ENCODE peak calls at places on chromosomes 2 and 18, in six cellular contexts. U, P, Q, Y, J and S are unnamed samples.

GRCh38 chr18:2906522-2907458 is 60.0 kb downstream of the EMILIN2 start:
- DNase-seq in Y (peak), Q (peak), U (no peak), J (peak), P (no peak), S (peak)

GRCh38 chr2:201403904-201404303 is 46.8 kb upstream of the FLACC1 start:
- DNase-seq in U (no peak), Y (no peak), P (no peak), J (no peak), Q (no peak), S (no peak)

GRCh38 chr18:58668897-58669296 is 2.4 kb upstream of the MALT1 start:
- DNase-seq in Y (peak), P (no peak), U (no peak), J (no peak), Q (no peak), S (no peak)

GRCh38 chr18:77207540-77207939 is 42.1 kb upstream of the GALR1 start:
- DNase-seq in J (no peak), Y (peak), Q (no peak), P (no peak), U (no peak), S (peak)

GRCh38 chr18:23578891-23579653 is 7.2 kb downstream of the NPC1 start:
- DNase-seq in U (no peak), Y (no peak), P (no peak), Q (no peak), J (no peak), S (no peak)

GRCh38 chr2:108927936-108928659 is 60.9 kb downstream of the EDAR start:
- DNase-seq in Y (peak), U (no peak), J (peak), P (no peak), Q (peak), S (no peak)

GRCh38 chr2:227703280-227703732 is 14.5 kb downstream of the SLC19A3 start:
- DNase-seq in U (no peak), P (peak), Q (no peak), Y (peak), J (no peak), S (no peak)

GRCh38 chr2:30656079-30656478 is 151.2 kb downstream of the CAPN13 start:
- DNase-seq in J (no peak), U (no peak), P (no peak), Q (no peak), Y (no peak), S (no peak)

GRCh38 chr18:44792456-44793080 is 111.9 kb downstream of the SETBP1 start:
- DNase-seq in Y (no peak), Q (no peak), J (no peak), U (no peak), P (no peak), S (no peak)

GRCh38 chr2:79984476-79984875 is 320.1 kb downstream of the LRRTM1 start:
- DNase-seq in P (no peak), J (no peak), U (no peak), Q (no peak), Y (no peak), S (no peak)

GRCh38 chr2:105464325-105464724 is 65.5 kb upstream of the FHL2 start:
- DNase-seq in P (no peak), Q (no peak), Y (no peak), J (no peak), U (no peak), S (no peak)

GRCh38 chr2:19319698-19320097 is 38.7 kb downstream of the OSR1 start:
- DNase-seq in Q (no peak), Y (no peak), U (no peak), P (no peak), J (no peak), S (no peak)

GRCh38 chr2:45763256-45763655 is 111.8 kb downstream of the PRKCE start:
- DNase-seq in U (no peak), Y (no peak), J (no peak), P (no peak), Q (no peak), S (no peak)

GRCh38 chr2:68135448-68136320 is 22.0 kb upstream of the PNO1 start:
- DNase-seq in P (no peak), J (no peak), Q (peak), U (no peak), Y (no peak), S (no peak)

GRCh38 chr2:62569907-62570793 is 64.2 kb upstream of the TMEM17 start:
- DNase-seq in J (no peak), Y (peak), U (no peak), P (no peak), Q (no peak), S (no peak)

GRCh38 chr2:100767224-100767653 is 52.7 kb upstream of the NPAS2 start:
- DNase-seq in U (no peak), J (no peak), Y (no peak), P (no peak), Q (no peak), S (no peak)

GRCh38 chr2:35871672-35872071 is 483.9 kb upstream of the CRIM1 start:
- DNase-seq in Q (no peak), Y (peak), P (no peak), J (no peak), U (no peak), S (no peak)

GRCh38 chr2:219116776-219117646 is 43.6 kb downstream of the NHEJ1 start:
- DNase-seq in Q (no peak), J (no peak), U (no peak), Y (peak), P (no peak), S (no peak)

DNA sequence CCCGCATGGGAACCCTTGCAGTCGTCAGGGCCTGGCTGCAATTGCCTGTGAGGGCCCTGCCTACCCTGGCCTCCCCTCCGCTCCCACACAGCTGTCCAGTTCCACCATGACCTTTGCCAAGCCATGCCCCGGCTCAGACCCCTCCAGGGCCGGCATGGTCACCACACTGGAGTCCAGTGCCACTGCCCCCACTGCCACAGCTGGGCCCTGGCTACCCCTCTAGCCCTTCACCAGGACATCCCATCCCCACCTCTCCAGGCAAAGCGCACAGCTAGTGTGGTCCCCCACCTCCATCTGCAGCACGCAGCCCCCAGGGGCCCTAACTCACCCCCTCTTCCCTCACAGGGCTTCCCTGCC is 70.3 kb upstream of the SMAD7 start:
- DNase-seq in Q (no peak), J (no peak), U (no peak), P (no peak), Y (no peak), S (no peak)
- TF ChIP-seq TAF1 in Q (no peak), J (no peak), U (no peak), P (no peak), Y (no peak), S (no peak)

DNA sequence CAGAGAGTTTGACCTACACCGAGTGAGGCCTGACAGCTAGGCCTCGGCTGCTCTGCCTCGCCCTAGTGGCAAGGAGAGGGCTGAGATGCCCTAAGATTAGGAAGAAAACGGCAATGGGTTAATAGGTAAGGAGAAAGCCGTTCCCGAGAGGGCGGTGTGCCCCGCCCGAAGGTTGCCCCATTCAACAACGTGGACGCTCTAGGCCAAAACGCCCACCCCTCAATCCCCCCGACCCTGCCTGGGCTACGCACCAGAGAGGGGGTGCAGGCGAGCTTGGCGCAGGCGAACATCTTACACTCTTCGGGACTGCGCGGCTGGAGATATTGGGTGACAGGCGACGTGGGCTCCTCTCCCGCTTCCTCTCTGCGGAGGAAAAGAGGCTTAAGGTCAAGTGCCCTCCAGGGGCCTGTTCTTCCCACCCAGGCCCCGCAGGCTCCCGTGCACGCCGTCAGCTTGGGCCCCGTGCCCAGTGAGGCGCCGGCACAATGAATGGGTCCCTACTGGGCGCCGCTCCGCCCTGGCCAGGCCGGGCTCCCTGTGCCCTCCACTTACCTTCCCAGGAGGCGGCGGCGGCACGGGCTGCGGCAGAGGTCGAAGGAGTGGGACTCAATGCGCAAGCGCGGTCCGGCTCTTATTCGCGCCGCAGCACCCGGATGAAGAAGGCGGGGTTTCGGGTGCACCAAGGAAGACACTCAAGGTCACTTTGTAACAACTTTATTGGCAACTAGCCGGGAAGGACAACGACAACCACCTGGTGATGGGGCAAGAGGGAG is at the start of gene ATP5MC3:
- DNase-seq in Y (peak), P (peak), J (peak), U (peak), Q (peak), S (peak)
- TF ChIP-seq POLR2AphosphoS5 in Y (peak), P (peak), J (peak), U (peak), Q (peak), S (peak)

DNA sequence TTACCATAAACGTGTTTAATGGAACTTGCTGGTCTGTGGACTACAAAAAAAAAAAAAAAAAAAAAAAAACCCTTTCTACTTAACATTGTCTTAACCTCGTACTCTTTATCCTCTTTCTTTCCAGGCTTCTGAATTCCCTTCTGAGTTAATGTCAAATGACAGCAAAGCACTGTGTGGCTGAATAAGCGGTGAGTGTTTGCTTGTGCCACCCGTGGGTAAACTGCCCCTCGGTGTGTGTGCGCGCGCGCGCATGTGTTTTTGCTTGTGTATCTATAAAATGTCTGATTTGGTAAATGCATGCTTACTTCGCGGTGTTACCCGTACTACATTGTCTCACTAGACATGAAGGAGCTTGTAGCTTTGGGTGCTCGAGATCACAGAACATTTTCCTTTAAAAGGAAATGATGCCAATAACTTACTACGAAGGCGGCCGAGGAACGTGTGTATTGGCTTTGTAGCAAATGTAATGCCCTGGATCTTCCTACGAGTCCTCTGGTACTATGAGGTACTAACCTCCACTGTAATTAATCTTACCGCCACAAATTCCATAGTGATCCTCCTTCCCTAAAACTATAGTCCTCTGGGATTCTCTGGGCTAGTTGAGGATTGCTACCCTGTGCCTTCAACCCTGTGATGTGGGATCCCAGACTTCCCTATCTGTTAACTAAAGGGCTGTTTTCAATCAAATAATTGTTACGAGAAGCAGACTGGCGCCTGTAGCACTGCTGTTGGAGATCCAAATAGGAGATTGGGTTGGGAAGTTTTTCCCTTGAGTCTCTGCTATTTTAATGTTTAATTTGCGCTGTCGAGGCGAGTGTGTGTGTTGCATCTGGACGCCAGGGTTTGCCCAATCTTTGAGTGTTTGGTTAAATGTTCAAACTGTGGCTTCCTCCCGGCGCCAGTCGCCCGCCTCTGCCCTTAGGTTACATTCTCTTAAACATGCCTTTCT is 1.1 kb downstream of the ID2 start:
- DNase-seq in Q (no peak), P (no peak), J (no peak), Y (peak), U (no peak), S (no peak)
- TF ChIP-seq POLR2A in Q (no peak), P (no peak), J (no peak), Y (no peak), U (no peak), S (no peak)

GRCh38 chr2:165847001-165847400 is 53.0 kb upstream of the GALNT3 start:
- DNase-seq in P (no peak), Y (no peak), J (no peak), Q (no peak), U (no peak), S (no peak)
- TF ChIP-seq TAF1 in P (no peak), Y (no peak), J (no peak), Q (no peak), U (no peak), S (no peak)

GRCh38 chr2:60554649-60555065 is 1.2 kb upstream of the BCL11A start:
- DNase-seq in U (no peak), P (no peak), Q (peak), J (no peak), Y (no peak), S (no peak)

GRCh38 chr2:60552096-60552850 is 1.2 kb downstream of the BCL11A start:
- DNase-seq in P (no peak), J (no peak), Y (no peak), Q (no peak), U (no peak), S (no peak)

GRCh38 chr2:60552851-60553495 is 481 bp downstream of the BCL11A start:
- DNase-seq in Y (no peak), Q (no peak), J (no peak), U (no peak), P (no peak), S (no peak)

GRCh38 chr2:60553992-60554648 is 666 bp upstream of the BCL11A start:
- DNase-seq in Q (no peak), U (no peak), P (no peak), Y (no peak), J (no peak), S (no peak)

DNA sequence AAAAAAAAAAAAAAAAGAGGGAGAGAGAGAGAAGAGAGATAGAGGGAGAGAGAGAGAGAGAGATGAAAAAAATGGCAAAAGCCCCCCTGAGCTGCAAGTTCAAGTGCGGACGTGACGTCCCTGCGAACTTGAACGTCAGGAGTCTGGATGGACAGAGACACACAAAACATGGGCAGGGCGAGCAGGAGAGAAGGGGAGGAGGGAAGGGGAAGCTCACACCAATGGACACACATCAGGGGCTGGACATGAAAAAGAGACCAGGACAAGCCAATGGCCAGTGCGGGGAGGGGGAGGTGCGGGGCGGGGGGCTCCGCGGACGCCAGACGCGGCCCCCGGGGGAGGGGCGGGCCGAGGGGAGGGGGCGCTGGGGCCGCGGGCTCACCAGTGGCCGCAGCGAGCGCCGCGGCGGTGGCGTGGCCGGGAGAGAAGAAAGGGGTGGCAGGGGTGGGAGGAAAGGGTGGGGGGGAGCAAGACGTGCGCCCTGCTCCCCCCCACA is at the start of gene BCL11A:
- DNase-seq in P (peak), U (no peak), Y (peak), Q (no peak), J (no peak), S (no peak)
- TF ChIP-seq POLR2AphosphoS5 in P (no peak), U (no peak), Y (no peak), Q (no peak), J (no peak), S (no peak)

DNA sequence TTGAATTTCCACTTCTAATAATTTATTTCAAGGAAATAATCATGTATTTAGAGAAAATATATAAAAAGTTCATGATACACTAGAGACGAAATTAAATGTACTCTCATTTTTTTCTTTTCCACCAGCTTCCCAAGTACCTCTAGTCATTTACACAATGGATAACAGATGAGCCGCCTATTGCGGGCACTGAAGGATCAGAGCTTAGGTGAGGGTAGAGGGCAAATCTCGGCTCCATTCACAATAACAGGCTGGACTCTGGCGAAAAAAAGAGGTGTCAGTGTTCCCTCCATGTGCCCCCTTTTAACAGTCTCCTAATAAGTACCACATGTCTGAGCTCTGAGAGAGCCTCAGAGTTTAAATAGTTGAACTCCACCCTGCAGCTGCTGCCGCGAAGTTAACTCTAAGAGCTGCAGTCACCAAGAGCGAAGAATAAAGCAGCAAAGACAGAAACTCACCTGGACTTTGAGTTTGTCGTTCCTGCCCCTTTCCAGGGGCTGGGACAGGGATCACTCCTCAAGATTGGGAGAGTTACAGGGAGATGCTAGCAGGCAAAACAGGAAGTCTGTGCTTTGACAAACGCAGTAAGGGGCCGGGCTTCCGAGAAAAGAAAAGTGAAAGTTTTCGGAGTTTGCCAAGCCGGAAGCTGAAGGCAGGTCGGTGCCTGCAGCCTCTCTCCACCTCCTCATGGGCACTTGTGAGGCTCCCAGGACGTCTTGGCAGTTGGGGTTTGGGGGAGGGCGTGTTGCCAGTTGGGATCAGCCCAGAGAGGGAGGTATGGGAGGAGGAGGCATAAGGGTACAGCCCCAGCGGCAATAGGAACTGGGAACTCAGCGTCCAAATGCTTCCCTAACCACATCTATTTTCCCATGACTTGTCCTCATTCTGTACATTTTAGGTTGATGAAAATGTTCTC is at the start of gene SP110:
- DNase-seq in J (no peak), Q (peak), U (peak), Y (peak), P (peak), S (peak)
- TF ChIP-seq POLR2A in J (peak), Q (peak), U (peak), Y (peak), P (peak), S (peak)

DNA sequence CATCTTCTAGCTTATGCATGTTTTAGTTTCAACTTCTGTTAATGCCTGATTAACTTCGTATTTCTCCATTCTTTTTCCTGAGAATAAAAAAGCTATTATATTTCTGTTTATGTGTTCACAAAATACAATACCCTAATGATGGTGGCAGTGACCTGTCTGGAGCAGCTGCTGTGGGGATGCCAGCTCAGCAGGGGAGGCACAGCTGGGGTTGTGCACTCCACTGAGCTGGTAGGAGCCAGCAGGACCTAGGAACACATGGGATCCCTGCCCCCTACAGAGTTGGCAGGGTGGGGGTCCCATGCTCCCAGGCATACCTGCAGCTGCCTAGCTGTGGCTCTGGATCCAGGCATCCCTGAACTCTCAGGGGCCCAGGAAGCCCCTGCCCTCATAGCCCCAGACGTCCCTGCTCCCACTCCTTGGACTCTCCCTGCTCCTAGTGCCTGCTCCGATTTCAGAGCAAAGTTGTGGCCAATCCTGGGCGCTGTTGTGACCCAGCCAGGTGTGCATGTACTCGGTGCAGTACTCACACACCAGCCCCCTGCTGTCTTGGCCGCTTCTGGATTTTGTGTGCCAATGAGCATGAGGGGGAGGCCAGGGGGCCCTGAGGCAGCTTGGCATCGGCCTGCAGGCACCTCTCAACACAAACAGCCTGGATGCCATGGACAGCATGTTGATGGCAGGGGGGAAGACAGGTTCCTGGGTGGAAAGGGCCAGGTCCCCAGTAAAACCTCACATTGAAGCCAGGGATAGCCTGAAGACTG is 546.0 kb downstream of the ZNF804A start:
- DNase-seq in U (no peak), J (no peak), Q (no peak), Y (no peak), P (no peak), S (no peak)
- TF ChIP-seq TAF1 in U (no peak), J (no peak), Q (no peak), Y (no peak), P (no peak), S (no peak)

GRCh38 chr2:237615631-237616249 is 11.6 kb upstream of the LRRFIP1 start:
- DNase-seq in P (no peak), U (no peak), J (no peak), Q (no peak), Y (no peak), S (no peak)

GRCh38 chr2:237614151-237614720 is 13.2 kb upstream of the LRRFIP1 start:
- DNase-seq in J (no peak), P (peak), Q (no peak), Y (peak), U (no peak), S (no peak)

GRCh38 chr2:237618449-237618848 is 8.9 kb upstream of the LRRFIP1 start:
- DNase-seq in P (no peak), J (no peak), U (no peak), Y (no peak), Q (no peak), S (no peak)

GRCh38 chr2:237617305-237617982 is 9.9 kb upstream of the LRRFIP1 start:
- DNase-seq in J (no peak), Q (no peak), Y (no peak), P (no peak), U (no peak), S (no peak)

GRCh38 chr2:237616373-237617304 is 10.7 kb upstream of the LRRFIP1 start:
- DNase-seq in J (no peak), Q (no peak), Y (no peak), P (no peak), U (no peak), S (no peak)
- TF ChIP-seq POLR2AphosphoS5 in J (no peak), Q (no peak), Y (no peak), P (no peak), U (no peak), S (no peak)